ENCODE peak calls at places on chromosomes 7 and 10, in ten cellular contexts. Z is PC-3; S is CD8-positive, alpha-beta T cell; X is B cell; W is NCI-H1105; T is NCI-H1436; H is activated CD8-positive, alpha-beta memory T cell treated with anti-CD3 and anti-CD28 coated beads for 1 hour; Y is A172; M is activated T-helper 1 cell treated with anti-CD3 and anti-CD28 coated beads, Interleukin-12 subunit alpha, Interleukin-12 subunit beta, Interleukin-2, Interleukin-4 antibody, amounts not matched to agents 30 ng/mL and 10 ng/mL and 1 ng/mL, durations not matched to agents 14 hours and 24 hours and 36 hours; R is foreskin fibroblast. D is an unnamed sample.

GRCh38 chr10:114260366-114260765 is 21.3 kb downstream of the VWA2 start:
- DNase-seq in Z (no peak), S (no peak), X (no peak), W (no peak), T (no peak), H (no peak), Y (no peak), M (no peak), R (no peak), D (no peak)

GRCh38 chr7:48887500-48887899 is 36.8 kb upstream of the CDC14C start:
- DNase-seq in Z (peak), S (no peak), X (no peak), W (no peak), T (no peak), H (no peak), Y (peak), M (no peak), R (no peak), D (peak)

GRCh38 chr10:69883256-69883655 is 81.5 kb downstream of the COL13A1 start:
- DNase-seq in Z (peak), S (no peak), X (no peak), W (no peak), T (peak), H (no peak), Y (no peak), M (no peak), R (no peak), D (peak)

GRCh38 chr7:94330474-94331027 is 64.1 kb upstream of the COL1A2 start:
- DNase-seq in Z (no peak), S (no peak), X (no peak), W (no peak), T (no peak), H (no peak), Y (no peak), M (no peak), R (no peak), D (no peak)

GRCh38 chr7:91953618-91954017 is 13.0 kb downstream of the AKAP9 start:
- DNase-seq in Z (peak), S (no peak), X (no peak), W (no peak), T (no peak), H (no peak), Y (peak), M (no peak), R (no peak), D (peak)

GRCh38 chr7:15977663-15978062 is 291.2 kb upstream of the MEOX2 start:
- DNase-seq in Z (peak), S (no peak), X (no peak), W (no peak), T (no peak), H (no peak), Y (peak), M (no peak), R (peak), D (peak)

GRCh38 chr7:78435355-78435754 is 636.8 kb downstream of the PHTF2 start:
- DNase-seq in Z (no peak), S (no peak), X (no peak), W (no peak), T (no peak), H (no peak), Y (no peak), M (no peak), R (peak), D (no peak)

GRCh38 chr7:50315193-50315592 is 10.7 kb downstream of the IKZF1 start:
- DNase-seq in Z (no peak), S (no peak), X (no peak), W (no peak), T (no peak), H (no peak), Y (no peak), M (no peak), R (no peak), D (no peak)

GRCh38 chr7:155203882-155204691 is 93.6 kb upstream of the INSIG1 start:
- DNase-seq in Z (no peak), S (no peak), X (no peak), W (no peak), T (no peak), H (no peak), Y (no peak), M (no peak), R (no peak), D (no peak)

GRCh38 chr10:93777092-93777491 is 19.4 kb downstream of the LGI1 start:
- DNase-seq in Z (no peak), S (no peak), X (no peak), W (no peak), T (no peak), H (no peak), Y (no peak), M (no peak), R (no peak), D (no peak)

GRCh38 chr10:103936022-103936421 is 18.0 kb upstream of the STN1 start:
- DNase-seq in Z (no peak), S (no peak), X (no peak), W (no peak), T (no peak), H (no peak), Y (no peak), M (no peak), R (no peak), D (no peak)

GRCh38 chr10:43251664-43252165 is 15.2 kb downstream of the RASGEF1A start:
- DNase-seq in Z (no peak), S (no peak), X (peak), W (no peak), T (no peak), H (no peak), Y (no peak), M (no peak), R (no peak), D (no peak)

GRCh38 chr10:31866118-31866670 is 62.4 kb downstream of the ARHGAP12 start:
- DNase-seq in Z (peak), S (no peak), X (no peak), W (no peak), T (no peak), H (no peak), Y (peak), M (no peak), R (no peak), D (peak)

D was measured in kidney tubule cell.